ENCODE peak calls at places on chromosomes 12 and 14, in six cellular contexts. One of them, this sample, is unnamed.
A peak's percentile ranks its signal among the peaks of the same experiment; 100 is the strongest.

GRCh38 chr12:107374136-107374535 is 280.8 kb upstream of the CRY1 start:
- DNase-seq in OCI-LY7: peak; percentile 2
- DNase-seq in ovary: no peak
- DNase-seq in body of pancreas: no peak
- DNase-seq in IMR-90: no peak
- DNase-seq in heart left ventricle: no peak
- DNase-seq in this sample: peak; percentile 22

GRCh38 chr14:72457641-72458040 is 436.3 kb downstream of the DPF3 start:
- DNase-seq in body of pancreas: no peak
- DNase-seq in heart left ventricle: no peak
- DNase-seq in ovary: no peak
- DNase-seq in IMR-90: peak; percentile 83
- DNase-seq in OCI-LY7: no peak
- DNase-seq in this sample: no peak

GRCh38 chr14:95741051-95741490 is 27.1 kb upstream of the TCL1A start:
- DNase-seq in body of pancreas: no peak
- DNase-seq in IMR-90: no peak
- DNase-seq in OCI-LY7: no peak
- DNase-seq in heart left ventricle: no peak
- DNase-seq in ovary: no peak
- DNase-seq in this sample: no peak

GRCh38 chr14:91753501-91754128 is 21.7 kb upstream of the CATSPERB start:
- DNase-seq in body of pancreas: no peak
- DNase-seq in heart left ventricle: no peak
- DNase-seq in IMR-90: no peak
- DNase-seq in OCI-LY7: no peak
- DNase-seq in ovary: no peak
- DNase-seq in this sample: no peak

GRCh38 chr12:95815635-95816212 is 25.2 kb upstream of the NTN4 start:
- DNase-seq in ovary: no peak
- DNase-seq in IMR-90: peak; percentile 62
- DNase-seq in heart left ventricle: no peak
- DNase-seq in OCI-LY7: peak; percentile 27
- DNase-seq in body of pancreas: no peak
- DNase-seq in this sample: no peak

GRCh38 chr12:118330421-118331018 is 42.2 kb downstream of the TAOK3 start:
- DNase-seq in heart left ventricle: no peak
- DNase-seq in OCI-LY7: peak; percentile 68
- DNase-seq in ovary: no peak
- DNase-seq in IMR-90: peak; percentile 89
- DNase-seq in body of pancreas: no peak
- DNase-seq in this sample: no peak

GRCh38 chr12:15978431-15978950 is 67.4 kb downstream of the DERA start:
- DNase-seq in IMR-90: peak; percentile 60
- DNase-seq in OCI-LY7: no peak
- DNase-seq in heart left ventricle: no peak
- DNase-seq in ovary: no peak
- DNase-seq in body of pancreas: no peak
- DNase-seq in this sample: no peak

GRCh38 chr12:27272375-27273028 is 28.4 kb downstream of the STK38L start:
- DNase-seq in IMR-90: no peak
- DNase-seq in OCI-LY7: no peak
- DNase-seq in body of pancreas: peak; percentile 20
- DNase-seq in ovary: no peak
- DNase-seq in heart left ventricle: no peak
- DNase-seq in this sample: no peak

GRCh38 chr12:94640134-94640928 is 10.0 kb downstream of the TMCC3 start:
- DNase-seq in OCI-LY7: no peak
- DNase-seq in ovary: no peak
- DNase-seq in IMR-90: peak; percentile 11
- DNase-seq in heart left ventricle: no peak
- DNase-seq in body of pancreas: no peak
- DNase-seq in this sample: peak; percentile 66

GRCh38 chr12:2627343-2628191 is 167.2 kb upstream of the FKBP4 start:
- DNase-seq in OCI-LY7: peak; percentile 29
- DNase-seq in body of pancreas: no peak
- DNase-seq in IMR-90: no peak
- DNase-seq in heart left ventricle: no peak
- DNase-seq in ovary: no peak
- DNase-seq in this sample: no peak

GRCh38 chr14:77120771-77121743 is 20.5 kb downstream of the ZDHHC22 start:
- DNase-seq in OCI-LY7: peak; percentile 95
- DNase-seq in ovary: no peak
- DNase-seq in body of pancreas: no peak
- DNase-seq in IMR-90: no peak
- DNase-seq in heart left ventricle: no peak
- DNase-seq in this sample: peak; percentile 67

GRCh38 chr12:127150028-127150427 is 1116.9 kb upstream of the TMEM132C start:
- DNase-seq in body of pancreas: no peak
- DNase-seq in ovary: no peak
- DNase-seq in IMR-90: no peak
- DNase-seq in OCI-LY7: no peak
- DNase-seq in heart left ventricle: no peak
- DNase-seq in this sample: no peak

GRCh38 chr12:127149226-127149964 is 1117.6 kb upstream of the TMEM132C start:
- DNase-seq in body of pancreas: no peak
- DNase-seq in ovary: no peak
- DNase-seq in OCI-LY7: no peak
- DNase-seq in heart left ventricle: no peak
- DNase-seq in IMR-90: peak; percentile 68
- DNase-seq in this sample: no peak

GRCh38 chr12:127148318-127148717 is 1118.7 kb upstream of the TMEM132C start:
- DNase-seq in IMR-90: no peak
- DNase-seq in body of pancreas: no peak
- DNase-seq in OCI-LY7: no peak
- DNase-seq in ovary: no peak
- DNase-seq in heart left ventricle: no peak
- DNase-seq in this sample: no peak

GRCh38 chr12:127147724-127148123 is 1119.2 kb upstream of the TMEM132C start:
- DNase-seq in ovary: no peak
- DNase-seq in OCI-LY7: no peak
- DNase-seq in body of pancreas: no peak
- DNase-seq in IMR-90: no peak
- DNase-seq in heart left ventricle: no peak
- DNase-seq in this sample: no peak

GRCh38 chr12:127150479-127150878 is 1116.5 kb upstream of the TMEM132C start:
- DNase-seq in IMR-90: no peak
- DNase-seq in heart left ventricle: no peak
- DNase-seq in ovary: no peak
- DNase-seq in OCI-LY7: no peak
- DNase-seq in body of pancreas: no peak
- DNase-seq in this sample: no peak
- TF ChIP-seq CTCF in IMR-90: no peak
- TF ChIP-seq CTCF in heart left ventricle: no peak
- TF ChIP-seq CTCF in ovary: no peak
- TF ChIP-seq CTCF in OCI-LY7: no peak
- TF ChIP-seq CTCF in body of pancreas: no peak
- TF ChIP-seq CTCF in this sample: no peak

GRCh38 chr14:25953532-25954144 is 644.2 kb downstream of the NOVA1 start:
- DNase-seq in heart left ventricle: no peak
- DNase-seq in ovary: peak; percentile 17
- DNase-seq in OCI-LY7: no peak
- DNase-seq in IMR-90: no peak
- DNase-seq in body of pancreas: peak; percentile 13
- DNase-seq in this sample: no peak
- TF ChIP-seq CTCF in heart left ventricle: no peak
- TF ChIP-seq CTCF in ovary: no peak
- TF ChIP-seq CTCF in OCI-LY7: no peak
- TF ChIP-seq CTCF in IMR-90: no peak
- TF ChIP-seq CTCF in body of pancreas: no peak
- TF ChIP-seq CTCF in this sample: no peak

GRCh38 chr12:49524660-49525324 is 14.0 kb upstream of the KCNH3 start:
- DNase-seq in OCI-LY7: no peak
- DNase-seq in body of pancreas: peak; percentile 66
- DNase-seq in ovary: no peak
- DNase-seq in heart left ventricle: no peak
- DNase-seq in IMR-90: no peak
- DNase-seq in this sample: no peak

GRCh38 chr12:49521391-49521790 is 17.4 kb upstream of the KCNH3 start:
- DNase-seq in ovary: no peak
- DNase-seq in heart left ventricle: no peak
- DNase-seq in OCI-LY7: no peak
- DNase-seq in IMR-90: no peak
- DNase-seq in body of pancreas: no peak
- DNase-seq in this sample: no peak

GRCh38 chr12:49529409-49529808 is 9.4 kb upstream of the KCNH3 start:
- DNase-seq in OCI-LY7: no peak
- DNase-seq in ovary: no peak
- DNase-seq in body of pancreas: no peak
- DNase-seq in heart left ventricle: no peak
- DNase-seq in IMR-90: no peak
- DNase-seq in this sample: no peak

GRCh38 chr12:49527361-49528130 is 11.3 kb upstream of the KCNH3 start:
- DNase-seq in body of pancreas: no peak
- DNase-seq in OCI-LY7: no peak
- DNase-seq in ovary: no peak
- DNase-seq in IMR-90: no peak
- DNase-seq in heart left ventricle: no peak
- DNase-seq in this sample: no peak

DNA sequence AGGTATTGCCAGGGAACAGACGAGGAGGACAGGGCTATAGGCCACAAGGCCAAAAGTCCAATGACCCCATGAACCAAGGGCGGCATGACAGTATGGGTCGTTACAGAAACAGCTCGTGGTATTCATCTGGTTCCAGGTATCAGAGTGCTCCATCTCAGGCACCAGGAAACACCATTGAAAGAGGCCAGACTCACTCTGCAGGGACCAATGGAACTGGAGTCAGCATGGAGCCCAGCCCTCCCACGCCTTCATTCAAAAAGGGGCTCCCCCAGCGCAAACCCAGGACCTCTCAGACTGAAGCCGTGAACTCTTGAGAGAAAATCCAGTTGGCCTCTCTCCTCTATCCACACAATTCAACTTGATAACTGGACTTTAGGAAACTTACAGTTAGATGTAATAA is 12.9 kb upstream of the KCNH3 start:
- DNase-seq in IMR-90: no peak
- DNase-seq in ovary: no peak
- DNase-seq in body of pancreas: no peak
- DNase-seq in heart left ventricle: no peak
- DNase-seq in OCI-LY7: no peak
- DNase-seq in this sample: no peak
- TF ChIP-seq CTCF in IMR-90: no peak
- TF ChIP-seq CTCF in ovary: no peak
- TF ChIP-seq CTCF in body of pancreas: no peak
- TF ChIP-seq CTCF in heart left ventricle: no peak
- TF ChIP-seq CTCF in OCI-LY7: no peak
- TF ChIP-seq CTCF in this sample: no peak

GRCh38 chr14:75002392-75003249 is at the start of gene EIF2B2:
- DNase-seq in body of pancreas: peak; percentile 96
- DNase-seq in OCI-LY7: peak; percentile 99
- DNase-seq in ovary: peak; percentile 96
- DNase-seq in heart left ventricle: peak; percentile 99
- DNase-seq in IMR-90: peak; percentile 94
- DNase-seq in this sample: peak; percentile 99
- TF ChIP-seq CTCF in body of pancreas: no peak
- TF ChIP-seq CTCF in OCI-LY7: no peak
- TF ChIP-seq CTCF in ovary: no peak
- TF ChIP-seq CTCF in heart left ventricle: no peak
- TF ChIP-seq CTCF in IMR-90: peak; percentile 24
- TF ChIP-seq CTCF in this sample: peak; percentile 18

GRCh38 chr12:11228268-11228879 is 41.1 kb downstream of the PRB3 start:
- DNase-seq in heart left ventricle: no peak
- DNase-seq in OCI-LY7: peak; percentile 45
- DNase-seq in ovary: no peak
- DNase-seq in body of pancreas: peak; percentile 18
- DNase-seq in IMR-90: peak; percentile 30
- DNase-seq in this sample: peak; percentile 61
- TF ChIP-seq CTCF in heart left ventricle: peak; percentile 25
- TF ChIP-seq CTCF in OCI-LY7: peak; percentile 79
- TF ChIP-seq CTCF in ovary: no peak
- TF ChIP-seq CTCF in body of pancreas: no peak
- TF ChIP-seq CTCF in IMR-90: peak; percentile 58
- TF ChIP-seq CTCF in this sample: peak; percentile 57

DNA sequence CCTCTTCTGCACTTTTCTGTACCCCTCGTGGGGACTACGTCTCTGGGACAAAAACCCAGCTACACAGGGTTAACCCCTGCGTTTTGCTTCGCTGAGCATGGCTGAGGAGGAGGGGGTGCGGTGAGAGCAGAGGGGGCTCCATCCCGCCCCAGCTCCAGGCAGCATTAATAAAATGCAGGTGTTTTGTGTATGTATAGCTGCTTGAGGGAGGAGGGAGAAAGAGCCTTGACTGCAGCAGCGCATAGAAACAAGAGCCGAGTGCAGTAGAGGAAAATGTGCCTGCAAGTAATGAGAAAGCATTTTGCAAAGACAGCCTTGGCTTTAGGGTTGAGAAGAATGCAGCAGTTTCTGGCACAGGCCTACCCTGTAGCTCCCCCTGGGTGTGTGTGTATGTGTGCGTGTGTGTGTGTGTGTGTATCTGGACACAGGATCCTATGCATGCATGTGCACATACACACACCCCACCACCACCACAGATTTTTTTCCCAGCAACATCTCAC is 103.9 kb downstream of the ZFP36L1 start:
- DNase-seq in ovary: peak; percentile 74
- DNase-seq in IMR-90: peak; percentile 76
- DNase-seq in heart left ventricle: no peak
- DNase-seq in body of pancreas: no peak
- DNase-seq in OCI-LY7: peak; percentile 86
- DNase-seq in this sample: no peak
- TF ChIP-seq CTCF in ovary: no peak
- TF ChIP-seq CTCF in IMR-90: peak; percentile 36
- TF ChIP-seq CTCF in heart left ventricle: no peak
- TF ChIP-seq CTCF in body of pancreas: no peak
- TF ChIP-seq CTCF in OCI-LY7: peak; percentile 53
- TF ChIP-seq CTCF in this sample: no peak

GRCh38 chr14:105092912-105093425 is 27.7 kb upstream of the GPR132 start:
- DNase-seq in IMR-90: peak; percentile 58
- DNase-seq in body of pancreas: peak; percentile 71
- DNase-seq in ovary: peak; percentile 76
- DNase-seq in heart left ventricle: peak; percentile 78
- DNase-seq in OCI-LY7: no peak
- DNase-seq in this sample: peak; percentile 59
- TF ChIP-seq CTCF in IMR-90: no peak
- TF ChIP-seq CTCF in body of pancreas: no peak
- TF ChIP-seq CTCF in ovary: no peak
- TF ChIP-seq CTCF in heart left ventricle: no peak
- TF ChIP-seq CTCF in OCI-LY7: no peak
- TF ChIP-seq CTCF in this sample: no peak

This sample was measured in activated CD8-positive, alpha-beta T cell treated with anti-CD3 and anti-CD28 coated beads for 36 hours.